ENCODE peak calls at places on chromosome 3, in four cellular contexts. One of them, this sample, is unnamed.

GRCh38 chr3:42376397-42376798 is 34.0 kb downstream of the LYZL4 start:
- DNase-seq in neural crest cell: no peak
- DNase-seq in T-helper 2 cell: peak
- DNase-seq in small intestine: no peak
- DNase-seq in this sample: peak

GRCh38 chr3:127418560-127419099 is 130.8 kb upstream of the PRR20G start:
- DNase-seq in small intestine: no peak
- DNase-seq in T-helper 2 cell: no peak
- DNase-seq in neural crest cell: no peak
- DNase-seq in this sample: no peak

GRCh38 chr3:29525254-29525881 is 244.5 kb downstream of the RBMS3 start:
- DNase-seq in T-helper 2 cell: no peak
- DNase-seq in neural crest cell: no peak
- DNase-seq in small intestine: peak
- DNase-seq in this sample: peak

GRCh38 chr3:141228385-141228784 is 3.2 kb upstream of the PXYLP1 start:
- DNase-seq in neural crest cell: no peak
- DNase-seq in small intestine: no peak
- DNase-seq in T-helper 2 cell: no peak
- DNase-seq in this sample: no peak

GRCh38 chr3:187997946-187998561 is 155.9 kb upstream of the LPP start:
- DNase-seq in small intestine: peak
- DNase-seq in T-helper 2 cell: no peak
- DNase-seq in neural crest cell: no peak
- DNase-seq in this sample: no peak

GRCh38 chr3:127809611-127810010 is 12.7 kb downstream of the MGLL start:
- DNase-seq in small intestine: no peak
- DNase-seq in neural crest cell: no peak
- DNase-seq in T-helper 2 cell: no peak
- DNase-seq in this sample: no peak

GRCh38 chr3:23304424-23304823 is 101.3 kb downstream of the UBE2E2 start:
- DNase-seq in T-helper 2 cell: no peak
- DNase-seq in neural crest cell: no peak
- DNase-seq in small intestine: no peak
- DNase-seq in this sample: peak

GRCh38 chr3:122416966-122417365 is 1.1 kb upstream of the WDR5B start:
- DNase-seq in small intestine: no peak
- DNase-seq in neural crest cell: no peak
- DNase-seq in T-helper 2 cell: no peak
- DNase-seq in this sample: no peak

GRCh38 chr3:71130516-71131384 is 452.8 kb downstream of the FOXP1 start:
- DNase-seq in T-helper 2 cell: peak
- DNase-seq in small intestine: peak
- DNase-seq in neural crest cell: peak
- DNase-seq in this sample: peak

GRCh38 chr3:101687142-101687931 is 819 bp upstream of the RPL24 start:
- DNase-seq in T-helper 2 cell: no peak
- DNase-seq in small intestine: no peak
- DNase-seq in neural crest cell: no peak
- DNase-seq in this sample: no peak

GRCh38 chr3:106332884-106333283 is 464.1 kb upstream of the CBLB start:
- DNase-seq in T-helper 2 cell: peak
- DNase-seq in neural crest cell: no peak
- DNase-seq in small intestine: no peak
- DNase-seq in this sample: no peak

This sample was measured in HCEC 1CT.